ENCODE peak calls at places on chromosomes 16 and 17, in five cellular contexts. C is stimulated activated CD8-positive, alpha-beta memory T cell treated with anti-CD3 and anti-CD28 coated beads, Interleukin-4, amount 100 ng/mL, for 48 hours; L is amniotic stem cell; M is activated CD4-positive, CD25-positive, alpha-beta regulatory T cell; D is Calu3. Z is an unnamed sample.

GRCh38 chr17:73267648-73268537 is 6.2 kb upstream of the CPSF4L start:
- DNase-seq in C (no peak), M (no peak), D (peak; percentile 12), L (no peak), Z (no peak)

GRCh38 chr17:60468371-60468770 is 46.1 kb downstream of the CHCT1 start:
- DNase-seq in D (no peak), M (no peak), L (no peak), C (no peak), Z (no peak)

GRCh38 chr16:8614435-8615029 is 7.0 kb upstream of the METTL22 start:
- DNase-seq in C (no peak), M (no peak), L (no peak), D (no peak), Z (no peak)

GRCh38 chr17:7560172-7561027 is 1.3 kb upstream of the SENP3 start:
- DNase-seq in L (no peak), C (peak; percentile 79), D (peak; percentile 76), M (no peak), Z (no peak)

GRCh38 chr17:32834104-32834503 is 42.8 kb downstream of the MYO1D start:
- DNase-seq in C (no peak), L (no peak), M (no peak), D (no peak), Z (no peak)

GRCh38 chr17:37752482-37752881 is 7.6 kb upstream of the HNF1B start:
- DNase-seq in C (no peak), M (no peak), D (no peak), L (peak; percentile 80), Z (no peak)

GRCh38 chr16:21233521-21234150 is at the start of gene ANKS4B:
- DNase-seq in M (no peak), L (no peak), C (no peak), D (peak; percentile 38), Z (no peak)

GRCh38 chr17:2402517-2402916 is 1.7 kb upstream of the MNT start:
- DNase-seq in M (no peak), C (no peak), L (no peak), D (no peak), Z (no peak)

GRCh38 chr16:27269300-27270150 is 953 bp upstream of the NSMCE1 start:
- DNase-seq in M (no peak), C (peak; percentile 20), D (no peak), L (no peak), Z (no peak)

GRCh38 chr16:22027633-22028032 is 19.7 kb downstream of the MOSMO start:
- DNase-seq in D (no peak), L (no peak), C (no peak), M (no peak), Z (no peak)

GRCh38 chr16:25217119-25217511 is 368 bp downstream of the AQP8 start:
- DNase-seq in L (no peak), D (no peak), C (no peak), M (no peak), Z (no peak)

GRCh38 chr16:546909-547770 is 13.1 kb upstream of the PRR35 start:
- DNase-seq in C (peak; percentile 74), D (no peak), M (no peak), L (no peak), Z (no peak)

GRCh38 chr16:53605356-53605755 is 98.3 kb downstream of the RPGRIP1L start:
- DNase-seq in M (no peak), D (no peak), L (no peak), C (no peak), Z (no peak)

GRCh38 chr16:19284207-19284606 is 1.3 kb upstream of the CLEC19A start:
- DNase-seq in D (peak; percentile 56), L (no peak), C (no peak), M (no peak), Z (no peak)

GRCh38 chr16:30698139-30698815 is 694 bp upstream of the SRCAP start:
- DNase-seq in C (peak; percentile 99), M (peak; percentile 95), D (peak; percentile 99), L (peak; percentile 63), Z (peak; percentile 94)

GRCh38 chr17:17690156-17690737 is 9.0 kb downstream of the RAI1 start:
- DNase-seq in L (no peak), C (no peak), D (no peak), M (no peak), Z (no peak)

GRCh38 chr16:49598386-49599170 is 225.0 kb downstream of the C16orf78 start:
- DNase-seq in M (no peak), C (no peak), D (no peak), L (no peak), Z (no peak)

GRCh38 chr17:46896991-46897390 is 26.0 kb upstream of the GOSR2 start:
- DNase-seq in M (no peak), C (no peak), L (no peak), D (no peak), Z (no peak)

GRCh38 chr17:42438600-42439567 is 15.8 kb upstream of the CAVIN1 start:
- DNase-seq in L (no peak), C (peak; percentile 61), D (peak; percentile 57), M (no peak), Z (no peak)

GRCh38 chr16:56301391-56301850 is 110.1 kb downstream of the GNAO1 start:
- DNase-seq in C (no peak), M (no peak), L (no peak), D (no peak), Z (no peak)

GRCh38 chr17:50908140-50908859 is 42.1 kb upstream of the TOB1 start:
- DNase-seq in C (no peak), D (no peak), L (no peak), M (no peak), Z (no peak)

GRCh38 chr17:55726440-55726839 is 3.8 kb upstream of the TMEM100 start:
- DNase-seq in D (peak; percentile 28), M (no peak), L (peak; percentile 82), C (no peak), Z (no peak)

GRCh38 chr16:69482410-69482951 is 58.1 kb downstream of the CYB5B start:
- DNase-seq in D (no peak), L (no peak), C (no peak), M (no peak), Z (no peak)

GRCh38 chr16:86739178-86739577 is 160.8 kb downstream of the FOXL1 start:
- DNase-seq in L (no peak), M (no peak), C (no peak), D (no peak), Z (no peak)

GRCh38 chr16:30084096-30084815 is 7.5 kb downstream of the TBX6 start:
- DNase-seq in L (no peak), M (no peak), C (no peak), D (no peak), Z (no peak)

GRCh38 chr17:52287611-52288010 is 129.1 kb upstream of the CA10 start:
- DNase-seq in D (no peak), M (no peak), L (no peak), C (no peak), Z (no peak)

GRCh38 chr17:82737981-82738877 is 2.8 kb downstream of the FN3K start:
- DNase-seq in C (no peak), M (no peak), D (no peak), L (no peak), Z (no peak)

GRCh38 chr17:62800580-62800979 is 7.5 kb downstream of the MARCHF10 start:
- DNase-seq in L (no peak), D (peak; percentile 65), M (no peak), C (no peak), Z (no peak)

GRCh38 chr17:58691701-58692238 is at the start of gene TEX14:
- DNase-seq in M (no peak), L (no peak), D (no peak), C (no peak), Z (no peak)

GRCh38 chr17:67656494-67657203 is 61.1 kb upstream of the NOL11 start:
- DNase-seq in M (no peak), D (no peak), C (no peak), L (no peak), Z (no peak)

GRCh38 chr16:11094075-11094593 is 149.8 kb downstream of the CLEC16A start:
- DNase-seq in L (no peak), D (no peak), M (peak; percentile 25), C (peak; percentile 81), Z (no peak)

GRCh38 chr17:20045476-20045875 is 36.3 kb downstream of the SPECC1 start:
- DNase-seq in L (no peak), M (no peak), C (no peak), D (no peak), Z (no peak)

GRCh38 chr17:76268015-76268749 is 3.0 kb downstream of the UBALD2 start:
- DNase-seq in L (no peak), C (peak; percentile 85), D (no peak), M (peak; percentile 41), Z (no peak)